ENCODE peak calls at places on chromosomes 4 and X, in six cellular contexts. B is hepatocyte, V is left cardiac atrium, W is amygdala, G is NCI-H2081, O is KG1. J is an unnamed sample.

GRCh38 chr4:84821064-84821463 is 145.4 kb downstream of the WDFY3 start:
- DNase-seq in B (no peak), V (no peak), W (no peak), G (no peak), O (no peak), J (no peak)

GRCh38 chr4:10285028-10285427 is 168.4 kb upstream of the WDR1 start:
- DNase-seq in B (no peak), V (no peak), W (no peak), G (no peak), O (no peak), J (no peak)

GRCh38 chr4:140581078-140581477 is 12.3 kb upstream of the UCP1 start:
- DNase-seq in B (no peak), V (no peak), W (no peak), G (no peak), O (no peak), J (no peak)

GRCh38 chrX:140123446-140123845 is 158.1 kb upstream of the CXorf66 start:
- DNase-seq in B (no peak), V (no peak), W (no peak), G (no peak), O (no peak), J (no peak)

GRCh38 chr4:36439556-36439955 is 158.1 kb downstream of the DTHD1 start:
- DNase-seq in B (no peak), V (no peak), W (no peak), G (no peak), O (no peak), J (no peak)

GRCh38 chrX:135596495-135596894 is 76.0 kb downstream of the INTS6L start:
- DNase-seq in B (peak; percentile 56), V (no peak), W (no peak), G (no peak), O (peak; percentile 2), J (peak; percentile 1)

GRCh38 chr4:8053688-8054449 is 104.7 kb downstream of the ABLIM2 start:
- DNase-seq in B (no peak), V (no peak), W (no peak), G (no peak), O (no peak), J (no peak)

GRCh38 chr4:152328595-152328994 is 207.3 kb downstream of the FBXW7 start:
- DNase-seq in B (no peak), V (no peak), W (no peak), G (no peak), O (no peak), J (no peak)

GRCh38 chrX:151621422-151621821 is 57.9 kb downstream of the PASD1 start:
- DNase-seq in B (no peak), V (no peak), W (no peak), G (no peak), O (no peak), J (no peak)

GRCh38 chrX:115350696-115351408 is 61.3 kb downstream of the LUZP4 start:
- DNase-seq in B (peak; percentile 47), V (no peak), W (no peak), G (peak; percentile 44), O (no peak), J (no peak)

GRCh38 chr4:83340692-83341343 is 6.2 kb upstream of the HPSE start:
- DNase-seq in B (no peak), V (no peak), W (no peak), G (no peak), O (no peak), J (no peak)

GRCh38 chrX:48737213-48737938 is 24.2 kb upstream of the GLOD5 start:
- DNase-seq in B (peak; percentile 94), V (peak; percentile 92), W (peak; percentile 73), G (peak; percentile 99), O (peak; percentile 79), J (peak; percentile 92)

GRCh38 chr4:34181311-34181808 is 2063.0 kb downstream of the ARAP2 start:
- DNase-seq in B (no peak), V (no peak), W (no peak), G (no peak), O (no peak), J (no peak)

GRCh38 chr4:72701987-72702819 is 133.2 kb upstream of the ADAMTS3 start:
- DNase-seq in B (peak; percentile 79), V (no peak), W (no peak), G (peak; percentile 49), O (peak; percentile 20), J (peak; percentile 40)

GRCh38 chrX:45385767-45386166 is 185.1 kb upstream of the DIPK2B start:
- DNase-seq in B (no peak), V (no peak), W (no peak), G (no peak), O (no peak), J (no peak)

GRCh38 chr4:85005865-85006377 is 39.4 kb upstream of the WDFY3 start:
- DNase-seq in B (no peak), V (no peak), W (no peak), G (no peak), O (no peak), J (no peak)

GRCh38 chr4:169384741-169385140 is 114.0 kb upstream of the SH3RF1 start:
- DNase-seq in B (no peak), V (no peak), W (no peak), G (no peak), O (no peak), J (no peak)

GRCh38 chr4:1351854-1352633 is 5.0 kb downstream of the UVSSA start:
- DNase-seq in B (peak; percentile 91), V (peak; percentile 90), W (no peak), G (peak; percentile 76), O (peak; percentile 54), J (peak; percentile 71)

GRCh38 chr4:137861682-137862081 is 329.4 kb upstream of the PCDH18 start:
- DNase-seq in B (peak; percentile 25), V (no peak), W (no peak), G (peak; percentile 7), O (no peak), J (no peak)

GRCh38 chr4:40423735-40424134 is 88.6 kb downstream of the CHRNA9 start:
- DNase-seq in B (no peak), V (no peak), W (no peak), G (no peak), O (no peak), J (no peak)

GRCh38 chrX:1222511-1223252 is 10.2 kb upstream of the CRLF2 start:
- DNase-seq in B (no peak), V (no peak), W (no peak), G (no peak), O (no peak), J (no peak)

GRCh38 chrX:77442728-77443127 is 4.5 kb upstream of the FGF16 start:
- DNase-seq in B (no peak), V (no peak), W (no peak), G (no peak), O (no peak), J (no peak)

GRCh38 chrX:77014655-77015377 is 432.4 kb upstream of the FGF16 start:
- DNase-seq in B (peak; percentile 43), V (no peak), W (peak; percentile 3), G (no peak), O (no peak), J (peak; percentile 80)

GRCh38 chrX:72079607-72080006 is 52.1 kb downstream of the RTL5 start:
- DNase-seq in B (no peak), V (peak; percentile 64), W (no peak), G (no peak), O (peak; percentile 9), J (no peak)

GRCh38 chr4:7513731-7514130 is 79.0 kb upstream of the PSAPL1 start:
- DNase-seq in B (peak; percentile 56), V (no peak), W (no peak), G (no peak), O (no peak), J (no peak)

GRCh38 chr4:3045500-3045850 is 28.9 kb downstream of the HTT-AS start:
- DNase-seq in B (no peak), V (no peak), W (no peak), G (no peak), O (peak; percentile 67), J (no peak)

GRCh38 chr4:42008011-42008786 is 17.9 kb downstream of the SLC30A9 start:
- DNase-seq in B (no peak), V (no peak), W (no peak), G (no peak), O (no peak), J (no peak)

GRCh38 chrX:130095249-130095648 is 15.0 kb downstream of the ELF4 start:
- DNase-seq in B (no peak), V (no peak), W (no peak), G (no peak), O (no peak), J (no peak)

GRCh38 chrX:120309873-120310730 is 1.2 kb downstream of the TMEM255A start:
- DNase-seq in B (peak; percentile 22), V (no peak), W (no peak), G (no peak), O (no peak), J (no peak)

GRCh38 chr4:145805490-145805889 is 125.5 kb downstream of the C4orf51 start:
- DNase-seq in B (peak; percentile 12), V (no peak), W (no peak), G (no peak), O (no peak), J (no peak)

GRCh38 chr4:1373892-1374705 is 27.1 kb downstream of the UVSSA start:
- DNase-seq in B (no peak), V (peak; percentile 13), W (no peak), G (no peak), O (no peak), J (no peak)

GRCh38 chrX:146707781-146708180 is 101.8 kb upstream of the CXorf51B start:
- DNase-seq in B (peak; percentile 3), V (no peak), W (no peak), G (no peak), O (no peak), J (no peak)

GRCh38 chrX:155330992-155331391 is 3.4 kb downstream of the CLIC2 start:
- DNase-seq in B (no peak), V (no peak), W (no peak), G (no peak), O (no peak), J (no peak)

GRCh38 chr4:20433101-20433705 is 181.5 kb downstream of the SLIT2 start:
- DNase-seq in B (no peak), V (no peak), W (no peak), G (peak; percentile 80), O (no peak), J (no peak)

GRCh38 chrX:47958943-47959342 is 44.8 kb downstream of the ZNF182 start:
- DNase-seq in B (peak; percentile 17), V (no peak), W (no peak), G (no peak), O (no peak), J (no peak)

GRCh38 chrX:153794897-153795816 is 689 bp downstream of the SSR4 start:
- DNase-seq in B (no peak), V (no peak), W (no peak), G (no peak), O (no peak), J (no peak)

GRCh38 chr4:100968046-100968445 is 379.3 kb downstream of the PPP3CA start:
- DNase-seq in B (no peak), V (no peak), W (no peak), G (no peak), O (no peak), J (no peak)

GRCh38 chr4:7264694-7265093 is 72.4 kb downstream of the SORCS2 start:
- DNase-seq in B (no peak), V (no peak), W (no peak), G (no peak), O (no peak), J (no peak)

J was measured in hippocampal formation.